ENCODE peak calls at places on chromosomes 3 and 15, in ten cellular contexts. P is Peyer's patch, F is endothelial cell, M is fibroblast of the aortic adventitia, H is fibroblast of pulmonary artery, L is pancreas, J is AG04450, W is AG10803, N is HL-60, E is neural crest cell. Z is an unnamed sample.

GRCh38 chr3:78887608-78888011 is 880.2 kb downstream of the ROBO1 start:
- DNase-seq in N (no peak), P (no peak), J (no peak), H (peak), M (peak), L (no peak), W (peak), F (no peak), E (no peak), Z (no peak)

GRCh38 chr3:69879051-69879450 is 120.5 kb upstream of the SAMMSON start:
- DNase-seq in F (no peak), J (no peak), L (no peak), P (no peak), N (no peak), E (no peak), M (no peak), H (no peak), W (no peak), Z (no peak)

GRCh38 chr3:59480486-59480995 is 430.7 kb upstream of the CFAP20DC start:
- DNase-seq in E (no peak), P (no peak), W (peak), J (peak), N (peak), L (no peak), F (no peak), H (peak), M (peak), Z (no peak)

GRCh38 chr3:39668420-39668819 is 141.0 kb upstream of the MYRIP start:
- DNase-seq in P (no peak), E (peak), L (no peak), W (peak), N (no peak), M (peak), F (peak), J (peak), H (peak), Z (no peak)

GRCh38 chr3:12996181-12996506 is 77.1 kb downstream of the IQSEC1 start:
- DNase-seq in E (no peak), L (no peak), N (no peak), W (no peak), J (no peak), F (no peak), H (no peak), M (no peak), P (no peak), Z (no peak)

GRCh38 chr3:133937756-133938601 is 42.3 kb upstream of the RAB6B start:
- DNase-seq in H (peak), P (no peak), L (no peak), E (no peak), W (peak), N (no peak), F (no peak), J (no peak), M (peak), Z (no peak)

GRCh38 chr15:92624401-92624991 is 31.1 kb downstream of the FAM174B start:
- DNase-seq in E (no peak), P (no peak), H (peak), F (no peak), M (no peak), N (no peak), L (no peak), J (no peak), W (peak), Z (no peak)

GRCh38 chr3:185585523-185585861 is 603 bp upstream of the SENP2 start:
- DNase-seq in P (no peak), M (no peak), E (no peak), N (no peak), F (no peak), W (no peak), J (no peak), L (no peak), H (peak), Z (no peak)

GRCh38 chr3:7876741-7877297 is 624.8 kb upstream of the LMCD1 start:
- DNase-seq in M (peak), W (no peak), P (no peak), J (no peak), N (no peak), E (no peak), H (peak), L (no peak), F (no peak), Z (no peak)

GRCh38 chr3:81743096-81744025 is 18.1 kb downstream of the GBE1 start:
- DNase-seq in M (peak), W (peak), H (peak), E (no peak), J (peak), F (no peak), N (peak), P (no peak), L (peak), Z (no peak)

GRCh38 chr15:73956276-73957086 is 30.2 kb downstream of the LOXL1 start:
- DNase-seq in P (no peak), M (peak), N (peak), H (peak), F (no peak), J (peak), W (peak), L (no peak), E (no peak), Z (no peak)

GRCh38 chr3:15051531-15051930 is 13.6 kb downstream of the MRPS25 start:
- DNase-seq in F (peak), E (peak), P (peak), W (peak), N (no peak), J (no peak), M (peak), L (no peak), H (peak), Z (no peak)

GRCh38 chr15:41354371-41354770 is 21.7 kb downstream of the NUSAP1 start:
- DNase-seq in L (no peak), E (no peak), J (no peak), H (no peak), P (no peak), N (no peak), W (no peak), F (no peak), M (no peak), Z (no peak)

GRCh38 chr15:101170568-101171350 is 81.1 kb downstream of the CHSY1 start:
- DNase-seq in E (no peak), H (peak), F (no peak), W (peak), P (no peak), L (no peak), M (peak), J (no peak), N (no peak), Z (no peak)

GRCh38 chr15:56640549-56640948 is 92.8 kb downstream of the ZNF280D start:
- DNase-seq in P (no peak), N (no peak), J (no peak), H (no peak), L (no peak), W (no peak), M (no peak), E (no peak), F (no peak), Z (no peak)

GRCh38 chr3:48151807-48152427 is 36.3 kb downstream of the CDC25A start:
- DNase-seq in F (no peak), H (no peak), J (no peak), W (no peak), N (no peak), L (no peak), M (no peak), P (no peak), E (no peak), Z (no peak)

GRCh38 chr3:141303481-141304223 is 64.7 kb upstream of the ZBTB38 start:
- DNase-seq in H (peak), M (peak), L (peak), W (peak), F (peak), E (peak), N (peak), J (peak), P (peak), Z (no peak)

GRCh38 chr3:143464850-143465249 is 345.3 kb downstream of the CHST2 start:
- DNase-seq in W (no peak), P (no peak), H (no peak), E (no peak), L (no peak), N (no peak), M (peak), J (no peak), F (no peak), Z (no peak)

GRCh38 chr3:40971191-40972168 is 227.8 kb upstream of the CTNNB1 start:
- DNase-seq in L (peak), H (peak), J (peak), M (peak), N (peak), W (peak), P (peak), F (no peak), E (no peak), Z (peak)

GRCh38 chr15:31228980-31229826 is 97.4 kb upstream of the KLF13 start:
- DNase-seq in M (no peak), H (no peak), P (peak), E (no peak), W (no peak), J (no peak), L (peak), F (no peak), N (no peak), Z (peak)

GRCh38 chr15:25345943-25346342 is 92.9 kb downstream of the UBE3A start:
- DNase-seq in L (no peak), J (no peak), W (peak), M (peak), P (no peak), N (no peak), E (no peak), F (peak), H (peak), Z (no peak)
- TF ChIP-seq CTCF in L (no peak), J (peak), W (peak), M (peak), P (no peak), N (no peak), E (no peak), F (no peak), H (peak), Z (no peak)

GRCh38 chr15:77966540-77967290 is 110.8 kb downstream of the TBC1D2B start:
- DNase-seq in H (peak), M (peak), P (peak), F (peak), N (no peak), E (peak), L (no peak), W (peak), J (peak), Z (no peak)
- TF ChIP-seq CTCF in H (peak), M (peak), P (peak), F (peak), N (peak), E (peak), L (peak), W (peak), J (peak), Z (peak)

DNA sequence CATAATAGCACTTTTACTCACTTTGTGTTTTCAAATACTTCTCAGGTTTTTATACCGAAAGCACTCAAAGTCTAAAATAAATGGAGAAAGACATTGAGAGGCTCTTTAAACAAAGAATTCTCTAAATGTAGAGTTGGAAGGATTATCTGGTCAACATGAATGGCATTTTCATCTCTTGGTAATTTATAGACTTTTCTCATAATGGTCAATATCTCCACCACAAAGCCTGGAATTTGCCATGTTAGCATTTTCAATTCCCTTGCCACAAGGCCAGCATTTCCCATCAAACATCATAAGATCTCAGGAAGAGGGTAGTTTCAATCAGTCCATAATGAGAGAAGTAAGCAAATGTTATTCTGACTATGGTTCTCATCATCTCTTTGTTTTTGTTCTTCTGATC is 293.0 kb downstream of the CADM2 start:
- DNase-seq in P (no peak), N (no peak), W (no peak), J (no peak), E (no peak), M (no peak), H (no peak), L (no peak), F (no peak), Z (no peak)
- TF ChIP-seq CTCF in P (no peak), N (no peak), W (no peak), J (no peak), E (no peak), M (no peak), H (no peak), L (no peak), F (no peak), Z (no peak)

DNA sequence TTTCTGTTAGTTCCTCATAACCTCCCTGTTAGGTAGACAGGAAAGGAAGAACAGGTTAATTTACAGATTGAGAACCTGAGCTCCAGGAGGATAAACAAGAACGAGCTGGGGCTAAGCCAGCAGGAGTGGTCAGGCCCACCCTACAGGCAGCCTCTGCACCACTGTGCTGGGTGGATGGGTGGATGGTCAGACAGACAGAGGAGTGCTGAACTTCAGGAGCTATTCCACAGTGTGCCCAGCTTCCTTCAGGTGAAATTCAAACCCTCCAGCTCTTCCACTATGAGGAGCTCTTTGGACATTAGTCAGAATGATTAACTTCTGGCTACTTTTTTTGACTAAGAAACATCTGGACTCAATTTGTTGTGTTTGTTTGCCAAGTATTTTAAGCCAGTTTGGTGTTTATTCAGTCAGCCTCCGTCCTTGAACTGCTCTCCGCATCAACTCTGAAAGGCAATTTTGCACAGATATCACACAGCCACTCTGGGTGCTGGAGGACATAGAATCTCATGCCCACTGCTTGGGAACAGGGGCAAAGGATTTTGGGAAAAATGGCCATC is 361.9 kb downstream of the CLSTN2 start:
- DNase-seq in E (no peak), W (peak), L (no peak), N (no peak), M (peak), J (no peak), P (no peak), F (no peak), H (peak), Z (no peak)
- TF ChIP-seq CTCF in E (no peak), W (peak), L (no peak), N (no peak), M (no peak), J (no peak), P (no peak), F (no peak), H (no peak), Z (no peak)

DNA sequence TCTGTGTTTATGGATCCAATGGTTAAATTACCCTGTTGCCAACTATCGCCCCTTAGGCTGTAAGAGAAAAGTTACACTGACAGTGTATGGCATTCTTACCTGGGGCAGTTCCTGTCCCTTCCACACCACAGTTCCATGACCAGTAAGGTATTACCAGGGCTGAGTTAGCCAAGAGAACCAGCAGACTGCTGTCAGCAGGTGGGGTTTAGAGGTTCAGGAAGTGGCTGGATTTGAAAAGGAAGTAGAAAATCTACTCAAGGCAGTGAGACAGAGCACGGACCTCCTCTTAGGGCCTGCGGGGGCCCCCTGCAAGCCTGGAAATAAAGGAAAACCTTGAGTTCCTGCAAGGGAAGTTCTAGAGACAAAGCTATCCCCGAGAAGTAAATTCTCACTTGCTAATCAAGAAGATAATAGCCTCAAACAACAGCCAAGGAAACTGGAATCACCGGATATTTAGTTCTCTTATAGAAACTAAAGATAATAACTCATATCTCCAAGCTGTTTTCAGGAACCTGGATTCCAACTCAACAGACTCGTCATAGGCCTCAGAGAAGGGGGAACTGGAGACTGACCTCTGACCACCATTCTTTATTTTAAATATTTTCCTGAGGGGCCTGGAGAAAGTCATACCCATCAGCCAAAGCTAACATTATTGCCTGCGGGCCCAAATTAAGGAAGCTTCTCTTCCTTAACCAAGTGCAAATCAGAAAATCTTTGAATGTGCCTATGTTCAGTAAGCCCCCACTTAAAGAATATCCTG is 161.7 kb downstream of the ANXA2 start:
- DNase-seq in E (no peak), H (no peak), N (no peak), P (no peak), L (no peak), J (no peak), F (peak), M (no peak), W (no peak), Z (no peak)
- TF ChIP-seq CTCF in E (no peak), H (no peak), N (no peak), P (no peak), L (no peak), J (no peak), F (no peak), M (no peak), W (no peak), Z (no peak)

GRCh38 chr15:75425966-75426500 is 25.5 kb downstream of the SIN3A start:
- DNase-seq in W (no peak), N (no peak), J (no peak), E (no peak), M (no peak), P (no peak), H (no peak), L (no peak), F (no peak), Z (no peak)
- TF ChIP-seq CTCF in W (no peak), N (no peak), J (no peak), E (no peak), M (no peak), P (no peak), H (no peak), L (no peak), F (no peak), Z (no peak)

GRCh38 chr15:96327155-96327741 is 3.3 kb upstream of the NR2F2 start:
- DNase-seq in F (no peak), E (no peak), J (peak), M (peak), L (no peak), P (no peak), W (peak), H (peak), N (peak), Z (no peak)
- TF ChIP-seq CTCF in F (peak), E (peak), J (peak), M (peak), L (peak), P (no peak), W (peak), H (peak), N (peak), Z (no peak)

GRCh38 chr3:195895900-195896360 is 12.4 kb downstream of the TNK2 start:
- DNase-seq in N (peak), M (no peak), F (no peak), E (peak), J (no peak), P (peak), W (no peak), H (no peak), L (peak), Z (peak)
- TF ChIP-seq CTCF in N (no peak), M (no peak), F (no peak), E (no peak), J (no peak), P (no peak), W (no peak), H (no peak), L (no peak), Z (no peak)

GRCh38 chr15:69303337-69304175 is 4.8 kb downstream of the PAQR5 start:
- DNase-seq in N (no peak), P (no peak), W (peak), L (no peak), E (no peak), H (peak), F (no peak), M (peak), J (no peak), Z (no peak)
- TF ChIP-seq CTCF in N (no peak), P (no peak), W (peak), L (no peak), E (peak), H (peak), F (peak), M (no peak), J (peak), Z (no peak)

GRCh38 chr15:65881766-65882434 is 12.6 kb downstream of the RAB11A start:
- DNase-seq in M (no peak), N (no peak), P (no peak), H (no peak), F (no peak), E (no peak), J (no peak), W (no peak), L (no peak), Z (no peak)
- TF ChIP-seq CTCF in M (no peak), N (no peak), P (no peak), H (no peak), F (no peak), E (no peak), J (no peak), W (no peak), L (no peak), Z (no peak)